ENCODE peak calls at places on chromosomes 13 and 19, in nine cellular contexts. One of them, this sample, is unnamed.

GRCh38 chr13:57739089-57739488 is 107.5 kb downstream of the PCDH17 start:
- DNase-seq in Peyer's patch: no peak
- DNase-seq in fibroblast of lung: no peak
- DNase-seq in astrocyte: no peak
- DNase-seq in skeletal muscle cell: no peak
- DNase-seq in natural killer cell treated with Interleukin-12 subunit alpha and Interleukin-12 subunit beta and Interleukin-15 and Interleukin-18, amount 100 ng/mL, for 72 hours: no peak
- DNase-seq in dorsolateral prefrontal cortex: no peak
- DNase-seq in GM06990: no peak
- DNase-seq in germinal center: no peak
- DNase-seq in this sample: no peak

GRCh38 chr19:17943284-17944221 is 10.7 kb downstream of the CCDC124 start:
- DNase-seq in Peyer's patch: no peak
- DNase-seq in fibroblast of lung: no peak
- DNase-seq in astrocyte: no peak
- DNase-seq in skeletal muscle cell: no peak
- DNase-seq in natural killer cell treated with Interleukin-12 subunit alpha and Interleukin-12 subunit beta and Interleukin-15 and Interleukin-18, amount 100 ng/mL, for 72 hours: no peak
- DNase-seq in dorsolateral prefrontal cortex: peak; percentile 71
- DNase-seq in GM06990: no peak
- DNase-seq in germinal center: no peak
- DNase-seq in this sample: no peak

GRCh38 chr13:114101325-114101821 is 31.1 kb downstream of the RASA3 start:
- DNase-seq in Peyer's patch: peak; percentile 47
- DNase-seq in fibroblast of lung: peak; percentile 15
- DNase-seq in astrocyte: no peak
- DNase-seq in skeletal muscle cell: no peak
- DNase-seq in natural killer cell treated with Interleukin-12 subunit alpha and Interleukin-12 subunit beta and Interleukin-15 and Interleukin-18, amount 100 ng/mL, for 72 hours: peak; percentile 58
- DNase-seq in dorsolateral prefrontal cortex: peak; percentile 42
- DNase-seq in GM06990: no peak
- DNase-seq in germinal center: no peak
- DNase-seq in this sample: no peak

GRCh38 chr13:23350009-23350408 is 83.5 kb downstream of the SACS start:
- DNase-seq in Peyer's patch: no peak
- DNase-seq in fibroblast of lung: peak; percentile 44
- DNase-seq in astrocyte: peak; percentile 39
- DNase-seq in skeletal muscle cell: no peak
- DNase-seq in natural killer cell treated with Interleukin-12 subunit alpha and Interleukin-12 subunit beta and Interleukin-15 and Interleukin-18, amount 100 ng/mL, for 72 hours: no peak
- DNase-seq in dorsolateral prefrontal cortex: no peak
- DNase-seq in GM06990: no peak
- DNase-seq in germinal center: no peak
- DNase-seq in this sample: no peak

GRCh38 chr13:67075239-67075638 is 154.9 kb downstream of the PCDH9 start:
- DNase-seq in Peyer's patch: no peak
- DNase-seq in fibroblast of lung: no peak
- DNase-seq in astrocyte: no peak
- DNase-seq in skeletal muscle cell: no peak
- DNase-seq in natural killer cell treated with Interleukin-12 subunit alpha and Interleukin-12 subunit beta and Interleukin-15 and Interleukin-18, amount 100 ng/mL, for 72 hours: no peak
- DNase-seq in dorsolateral prefrontal cortex: no peak
- DNase-seq in GM06990: no peak
- DNase-seq in germinal center: no peak
- DNase-seq in this sample: no peak

GRCh38 chr13:44013666-44014291 is 134.1 kb downstream of the LACC1 start:
- DNase-seq in Peyer's patch: no peak
- DNase-seq in fibroblast of lung: peak; percentile 81
- DNase-seq in astrocyte: peak; percentile 79
- DNase-seq in skeletal muscle cell: peak; percentile 42
- DNase-seq in natural killer cell treated with Interleukin-12 subunit alpha and Interleukin-12 subunit beta and Interleukin-15 and Interleukin-18, amount 100 ng/mL, for 72 hours: no peak
- DNase-seq in dorsolateral prefrontal cortex: no peak
- DNase-seq in GM06990: no peak
- DNase-seq in germinal center: no peak
- DNase-seq in this sample: no peak

GRCh38 chr19:52691215-52691610 is 43.6 kb downstream of the ZNF611 start:
- DNase-seq in Peyer's patch: no peak
- DNase-seq in fibroblast of lung: no peak
- DNase-seq in astrocyte: no peak
- DNase-seq in skeletal muscle cell: no peak
- DNase-seq in natural killer cell treated with Interleukin-12 subunit alpha and Interleukin-12 subunit beta and Interleukin-15 and Interleukin-18, amount 100 ng/mL, for 72 hours: no peak
- DNase-seq in dorsolateral prefrontal cortex: no peak
- DNase-seq in GM06990: no peak
- DNase-seq in germinal center: no peak
- DNase-seq in this sample: no peak

GRCh38 chr13:60047943-60048342 is 115.8 kb downstream of the DIAPH3 start:
- DNase-seq in Peyer's patch: no peak
- DNase-seq in fibroblast of lung: peak; percentile 5
- DNase-seq in astrocyte: peak; percentile 2
- DNase-seq in skeletal muscle cell: no peak
- DNase-seq in natural killer cell treated with Interleukin-12 subunit alpha and Interleukin-12 subunit beta and Interleukin-15 and Interleukin-18, amount 100 ng/mL, for 72 hours: no peak
- DNase-seq in dorsolateral prefrontal cortex: no peak
- DNase-seq in GM06990: no peak
- DNase-seq in germinal center: no peak
- DNase-seq in this sample: no peak

GRCh38 chr19:50001775-50002174 is 23.4 kb downstream of the VRK3 start:
- DNase-seq in Peyer's patch: no peak
- DNase-seq in fibroblast of lung: no peak
- DNase-seq in astrocyte: no peak
- DNase-seq in skeletal muscle cell: no peak
- DNase-seq in natural killer cell treated with Interleukin-12 subunit alpha and Interleukin-12 subunit beta and Interleukin-15 and Interleukin-18, amount 100 ng/mL, for 72 hours: no peak
- DNase-seq in dorsolateral prefrontal cortex: no peak
- DNase-seq in GM06990: no peak
- DNase-seq in germinal center: no peak
- DNase-seq in this sample: no peak

This sample was measured in NCI-H2029 treated with DMSO at 0.1 percent for 48 hours.